ENCODE peak calls at places on chromosomes 6 and 20, in five cellular contexts. A, M, Q, N and I are unnamed samples.

GRCh38 chr6:11785449-11785951 is 6.9 kb upstream of the ADTRP start:
- DNase-seq in A (peak; percentile 54), M (no peak), Q (no peak), N (peak; percentile 52), I (no peak)

GRCh38 chr6:111709615-111710398 is 104.1 kb upstream of the TRAF3IP2 start:
- DNase-seq in A (peak; percentile 72), M (peak; percentile 84), Q (peak; percentile 48), N (peak; percentile 70), I (peak; percentile 30)

GRCh38 chr6:34237316-34237721 is 646 bp downstream of the HMGA1 start:
- DNase-seq in A (peak; percentile 50), M (no peak), Q (no peak), N (no peak), I (peak; percentile 40)

GRCh38 chr20:16821211-16822089 is 73.3 kb downstream of the OTOR start:
- DNase-seq in A (no peak), M (peak; percentile 39), Q (no peak), N (no peak), I (no peak)

GRCh38 chr20:57717797-57718196 is 8.0 kb upstream of the PMEPA1 start:
- DNase-seq in A (no peak), M (no peak), Q (no peak), N (no peak), I (no peak)

GRCh38 chr20:51510961-51511360 is 31.6 kb downstream of the NFATC2 start:
- DNase-seq in A (no peak), M (no peak), Q (no peak), N (no peak), I (no peak)

GRCh38 chr20:2761885-2762284 is 38.5 kb downstream of the CPXM1 start:
- DNase-seq in A (no peak), M (no peak), Q (no peak), N (no peak), I (no peak)

GRCh38 chr20:3801846-3802245 is 5.7 kb downstream of the CDC25B start:
- DNase-seq in A (no peak), M (no peak), Q (no peak), N (no peak), I (no peak)

GRCh38 chr20:15449061-15449460 is 1111.6 kb upstream of the FLRT3 start:
- DNase-seq in A (no peak), M (no peak), Q (no peak), N (no peak), I (no peak)

GRCh38 chr20:34001378-34001777 is 7.7 kb downstream of the RALY start:
- DNase-seq in A (no peak), M (no peak), Q (no peak), N (no peak), I (no peak)

GRCh38 chr20:5150226-5151076 is 23.6 kb downstream of the CDS2 start:
- DNase-seq in A (no peak), M (no peak), Q (no peak), N (no peak), I (no peak)

GRCh38 chr6:78487401-78487800 is 379.9 kb upstream of the IRAK1BP1 start:
- DNase-seq in A (no peak), M (peak; percentile 59), Q (no peak), N (no peak), I (no peak)

GRCh38 chr6:3081965-3082364 is 13.7 kb downstream of the RIPK1 start:
- DNase-seq in A (no peak), M (no peak), Q (no peak), N (no peak), I (no peak)

GRCh38 chr6:138882369-138883017 is 86.6 kb downstream of the ECT2L start:
- DNase-seq in A (no peak), M (no peak), Q (no peak), N (no peak), I (no peak)

GRCh38 chr6:118980063-118980462 is 45.1 kb upstream of the MCM9 start:
- DNase-seq in A (peak; percentile 54), M (no peak), Q (peak; percentile 25), N (no peak), I (no peak)

GRCh38 chr6:37779111-37779800 is 40.3 kb upstream of the ZFAND3 start:
- DNase-seq in A (no peak), M (no peak), Q (no peak), N (no peak), I (no peak)

GRCh38 chr20:59808729-59809381 is 124.6 kb downstream of the SYCP2 start:
- DNase-seq in A (no peak), M (no peak), Q (peak; percentile 11), N (no peak), I (no peak)

GRCh38 chr20:34017610-34018009 is 23.9 kb downstream of the RALY start:
- DNase-seq in A (no peak), M (no peak), Q (no peak), N (no peak), I (peak; percentile 76)

GRCh38 chr6:22024004-22024403 is 272.8 kb downstream of the PRL start:
- DNase-seq in A (no peak), M (no peak), Q (no peak), N (no peak), I (no peak)

GRCh38 chr6:118562959-118563358 is 14.9 kb downstream of the PLN start:
- DNase-seq in A (no peak), M (no peak), Q (no peak), N (no peak), I (no peak)

GRCh38 chr6:117976030-117976651 is 69.1 kb downstream of the SLC35F1 start:
- DNase-seq in A (no peak), M (peak; percentile 48), Q (no peak), N (no peak), I (no peak)

GRCh38 chr20:45450097-45450818 is 19.3 kb upstream of the WFDC2 start:
- DNase-seq in A (no peak), M (peak; percentile 54), Q (no peak), N (no peak), I (peak; percentile 29)

GRCh38 chr6:32883789-32884188 is 29.8 kb downstream of the PSMB9 start:
- DNase-seq in A (no peak), M (no peak), Q (no peak), N (no peak), I (no peak)

GRCh38 chr6:54847799-54848597 is 1.4 kb downstream of the FAM83B start:
- DNase-seq in A (no peak), M (no peak), Q (no peak), N (no peak), I (peak; percentile 55)

GRCh38 chr6:54850061-54850460 is 3.5 kb downstream of the FAM83B start:
- DNase-seq in A (no peak), M (no peak), Q (no peak), N (no peak), I (no peak)

GRCh38 chr6:54846857-54847721 is 518 bp downstream of the FAM83B start:
- DNase-seq in A (no peak), M (no peak), Q (no peak), N (no peak), I (no peak)

GRCh38 chr6:54846243-54846856 is at the start of gene FAM83B:
- DNase-seq in A (peak; percentile 87), M (no peak), Q (no peak), N (peak; percentile 47), I (no peak)
- TF ChIP-seq POLR2A in A (peak; percentile 88), M (no peak), Q (no peak), N (peak; percentile 70), I (no peak)

GRCh38 chr20:407097-407952 is 774 bp upstream of the RBCK1 start:
- DNase-seq in A (peak; percentile 89), M (peak; percentile 84), Q (peak; percentile 30), N (peak; percentile 88), I (peak; percentile 91)
- TF ChIP-seq POLR2A in A (peak; percentile 60), M (peak; percentile 61), Q (no peak), N (peak; percentile 41), I (peak; percentile 80)

GRCh38 chr6:159729598-159729997 is 2.3 kb downstream of the WTAP start:
- DNase-seq in A (no peak), M (peak; percentile 20), Q (no peak), N (no peak), I (no peak)

GRCh38 chr6:159726918-159727716 is at the start of gene WTAP:
- DNase-seq in A (peak; percentile 99), M (peak; percentile 95), Q (peak; percentile 89), N (peak; percentile 97), I (peak; percentile 53)

GRCh38 chr6:159728552-159728951 is 1.2 kb downstream of the WTAP start:
- DNase-seq in A (no peak), M (no peak), Q (no peak), N (no peak), I (no peak)

GRCh38 chr6:159726196-159726917 is 949 bp upstream of the WTAP start:
- DNase-seq in A (no peak), M (no peak), Q (no peak), N (no peak), I (no peak)

DNA sequence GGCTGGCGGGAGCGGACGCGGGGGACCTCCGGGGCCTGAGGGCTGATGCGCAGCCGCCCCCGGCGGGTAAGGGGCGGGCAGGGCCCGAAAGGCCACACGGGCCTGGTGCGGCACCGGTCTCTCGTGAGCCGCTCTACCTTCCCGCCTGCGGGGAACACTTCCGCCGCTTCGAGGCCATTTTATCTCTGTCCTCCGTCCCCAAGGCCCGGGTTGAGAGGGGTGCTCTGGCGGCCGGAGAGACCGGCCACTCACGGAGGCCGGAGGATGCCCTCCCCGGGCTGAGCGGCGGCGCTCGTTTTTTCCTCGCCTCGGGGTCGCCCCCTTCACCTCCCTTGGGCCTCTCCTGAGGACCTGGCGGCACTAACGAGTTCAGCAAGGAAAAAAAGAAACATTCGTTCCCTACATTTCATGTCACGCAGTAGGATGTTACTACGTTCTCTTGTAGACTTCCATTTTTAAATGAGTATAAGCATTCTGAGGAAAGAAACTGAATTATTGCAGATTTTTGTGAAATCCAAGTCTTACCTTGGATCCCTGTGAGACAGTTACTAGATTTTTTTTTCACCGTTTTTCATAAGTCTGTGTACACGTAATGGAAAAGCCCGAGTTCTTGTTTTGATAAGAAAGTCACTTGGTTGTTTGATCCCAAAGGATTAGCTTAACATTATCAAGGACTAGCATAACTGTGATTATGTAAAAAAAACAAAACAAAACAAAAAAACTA is 573 bp downstream of the WTAP start:
- DNase-seq in A (no peak), M (peak; percentile 63), Q (no peak), N (no peak), I (no peak)
- TF ChIP-seq POLR2A in A (no peak), M (no peak), Q (no peak), N (no peak), I (no peak)

GRCh38 chr6:26088344-26088743 is 1.1 kb downstream of the HFE start:
- DNase-seq in A (no peak), M (no peak), Q (no peak), N (no peak), I (no peak)

GRCh38 chr6:26086214-26086613 is 1.0 kb upstream of the HFE start:
- DNase-seq in A (no peak), M (no peak), Q (no peak), N (no peak), I (no peak)

GRCh38 chr6:26092443-26092842 is 5.2 kb downstream of the HFE start:
- DNase-seq in A (no peak), M (no peak), Q (no peak), N (no peak), I (no peak)

GRCh38 chr6:26089272-26089671 is 2.0 kb downstream of the HFE start:
- DNase-seq in A (no peak), M (no peak), Q (no peak), N (no peak), I (no peak)

GRCh38 chr6:26087284-26088115 is at the start of gene HFE:
- DNase-seq in A (peak; percentile 78), M (peak; percentile 70), Q (no peak), N (peak; percentile 53), I (peak; percentile 46)
- TF ChIP-seq POLR2A in A (peak; percentile 28), M (no peak), Q (no peak), N (peak; percentile 61), I (no peak)

GRCh38 chr6:4870821-4871494 is 94.8 kb downstream of the CDYL start:
- DNase-seq in A (no peak), M (peak; percentile 61), Q (no peak), N (no peak), I (no peak)
- TF ChIP-seq POLR2A in A (no peak), M (no peak), Q (no peak), N (no peak), I (no peak)